ENCODE peak calls at places on chromosome 14, in five cellular contexts. One of them, this sample, is unnamed.

GRCh38 chr14:102805454-102805891 is 28.2 kb downstream of the TRAF3 start:
- DNase-seq in uterus: no peak
- DNase-seq in GM12878: no peak
- DNase-seq in heart left ventricle: no peak
- DNase-seq in HCT116: peak; percentile 68
- DNase-seq in this sample: no peak

GRCh38 chr14:32468955-32469354 is 139.9 kb downstream of the AKAP6 start:
- DNase-seq in uterus: no peak
- DNase-seq in GM12878: no peak
- DNase-seq in heart left ventricle: no peak
- DNase-seq in HCT116: no peak
- DNase-seq in this sample: no peak

GRCh38 chr14:56224691-56225681 is 106.8 kb downstream of the PELI2 start:
- DNase-seq in uterus: no peak
- DNase-seq in GM12878: no peak
- DNase-seq in heart left ventricle: no peak
- DNase-seq in HCT116: no peak
- DNase-seq in this sample: no peak

GRCh38 chr14:32078794-32079663 is 1.9 kb downstream of the ARHGAP5 start:
- DNase-seq in uterus: no peak
- DNase-seq in GM12878: no peak
- DNase-seq in heart left ventricle: no peak
- DNase-seq in HCT116: peak; percentile 69
- DNase-seq in this sample: no peak

GRCh38 chr14:75886661-75887348 is 95.0 kb downstream of the TGFB3 start:
- DNase-seq in uterus: no peak
- DNase-seq in GM12878: no peak
- DNase-seq in heart left ventricle: no peak
- DNase-seq in HCT116: no peak
- DNase-seq in this sample: peak; percentile 18

GRCh38 chr14:91129261-91129660 is 15.4 kb downstream of the DGLUCY start:
- DNase-seq in uterus: no peak
- DNase-seq in GM12878: no peak
- DNase-seq in heart left ventricle: no peak
- DNase-seq in HCT116: no peak
- DNase-seq in this sample: no peak

GRCh38 chr14:54786191-54786755 is 116.4 kb downstream of the GCH1 start:
- DNase-seq in uterus: no peak
- DNase-seq in GM12878: no peak
- DNase-seq in heart left ventricle: no peak
- DNase-seq in HCT116: no peak
- DNase-seq in this sample: no peak

GRCh38 chr14:48936352-48936751 is 649.8 kb downstream of the RPS29 start:
- DNase-seq in uterus: no peak
- DNase-seq in GM12878: no peak
- DNase-seq in heart left ventricle: no peak
- DNase-seq in HCT116: no peak
- DNase-seq in this sample: no peak

DNA sequence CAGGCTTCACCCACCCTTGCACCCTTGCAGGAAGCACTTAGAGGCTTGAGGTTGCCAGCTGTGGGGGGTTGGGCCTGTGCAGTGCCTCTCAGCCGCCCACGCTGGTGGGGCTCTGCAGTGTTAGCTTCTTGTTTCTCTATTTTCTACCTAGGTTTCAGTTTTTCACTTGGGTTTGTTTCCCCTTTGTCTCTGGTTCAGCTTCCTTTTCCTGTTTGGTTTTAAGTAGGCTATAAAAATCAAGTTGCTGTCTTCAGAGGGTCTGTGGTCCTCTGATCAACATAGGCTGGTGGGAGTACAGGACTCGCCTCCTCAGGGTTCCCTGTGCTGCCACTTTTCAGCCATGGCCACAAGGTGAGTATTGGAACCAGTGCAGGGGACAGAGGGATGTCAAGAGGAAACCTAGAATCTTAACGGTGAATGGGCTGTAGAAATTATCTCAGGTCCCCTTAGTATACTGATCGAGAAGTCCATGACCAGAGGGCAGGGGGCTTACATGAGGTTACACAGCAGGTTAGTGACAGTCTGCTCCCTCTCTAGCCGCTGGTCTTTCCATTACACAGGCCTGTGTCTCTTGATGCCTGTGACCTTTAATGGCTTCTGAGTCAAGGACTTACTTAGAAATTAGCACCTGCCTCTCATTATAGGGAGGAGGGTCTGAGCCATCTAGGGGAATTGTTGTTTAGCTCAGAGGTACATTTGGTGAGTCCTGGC is at the start of gene EVL:
- DNase-seq in uterus: no peak
- DNase-seq in GM12878: peak; percentile 81
- DNase-seq in heart left ventricle: peak; percentile 59
- DNase-seq in HCT116: no peak
- DNase-seq in this sample: no peak
- TF ChIP-seq POLR2A in uterus: no peak
- TF ChIP-seq POLR2A in GM12878: peak; percentile 65
- TF ChIP-seq POLR2A in heart left ventricle: no peak
- TF ChIP-seq POLR2A in HCT116: no peak
- TF ChIP-seq POLR2A in this sample: no peak

DNA sequence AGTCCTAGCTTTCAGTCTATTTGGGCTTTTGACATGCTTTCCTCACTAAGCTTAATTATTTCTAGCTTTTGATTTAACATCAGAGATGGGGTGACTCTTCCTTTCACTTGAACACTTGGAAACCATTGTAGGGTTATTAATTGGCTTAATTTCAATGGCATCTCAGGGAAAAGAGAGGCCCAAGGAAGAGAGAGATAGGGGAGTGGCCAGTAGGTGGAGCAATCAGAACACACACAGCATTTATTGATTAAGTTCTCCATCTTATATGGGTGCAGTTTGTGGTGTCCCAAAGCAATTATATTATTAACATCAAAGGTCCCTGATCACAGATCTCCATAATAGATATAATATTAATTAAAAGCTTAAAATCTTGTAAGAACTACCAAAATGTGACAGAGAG is 1466.1 kb upstream of the SEL1L start:
- DNase-seq in uterus: no peak
- DNase-seq in GM12878: no peak
- DNase-seq in heart left ventricle: no peak
- DNase-seq in HCT116: no peak
- DNase-seq in this sample: no peak
- TF ChIP-seq CTCF in uterus: no peak
- TF ChIP-seq CTCF in GM12878: peak; percentile 5
- TF ChIP-seq CTCF in heart left ventricle: no peak
- TF ChIP-seq CTCF in HCT116: no peak
- TF ChIP-seq CTCF in this sample: no peak

GRCh38 chr14:60738843-60739508 is 4.4 kb downstream of the MNAT1 start:
- DNase-seq in uterus: no peak
- DNase-seq in GM12878: no peak
- DNase-seq in heart left ventricle: no peak
- DNase-seq in HCT116: no peak
- DNase-seq in this sample: no peak

GRCh38 chr14:60734465-60735242 is at the start of gene MNAT1:
- DNase-seq in uterus: peak; percentile 79
- DNase-seq in GM12878: peak; percentile 56
- DNase-seq in heart left ventricle: peak; percentile 76
- DNase-seq in HCT116: peak; percentile 78
- DNase-seq in this sample: peak; percentile 59

GRCh38 chr14:60732840-60733483 is 1.6 kb upstream of the MNAT1 start:
- DNase-seq in uterus: no peak
- DNase-seq in GM12878: no peak
- DNase-seq in heart left ventricle: no peak
- DNase-seq in HCT116: no peak
- DNase-seq in this sample: no peak

DNA sequence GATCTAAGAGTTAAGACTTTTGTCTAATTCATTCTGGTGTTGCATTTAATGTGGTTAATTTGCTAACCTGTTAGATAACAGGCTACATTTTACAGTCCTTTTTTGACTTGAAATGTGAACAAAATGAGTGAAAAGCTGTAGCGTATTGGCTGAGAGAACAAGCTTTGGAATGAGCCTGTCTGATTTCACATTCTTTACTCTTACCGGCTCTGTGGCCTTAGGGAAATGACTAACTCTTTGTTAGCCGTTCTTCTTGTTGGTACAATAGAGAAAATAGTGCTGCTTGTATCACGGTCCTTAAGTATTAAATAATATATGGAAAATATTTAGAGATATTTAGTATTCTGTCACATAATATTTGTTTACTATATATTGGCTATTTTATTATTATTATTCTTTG is 1.9 kb downstream of the MNAT1 start:
- DNase-seq in uterus: no peak
- DNase-seq in GM12878: no peak
- DNase-seq in heart left ventricle: no peak
- DNase-seq in HCT116: no peak
- DNase-seq in this sample: no peak
- H3K4me3 ChIP-seq in uterus: no peak overlapping the region
- H3K4me3 ChIP-seq in GM12878: no peak overlapping the region
- H3K4me3 ChIP-seq in heart left ventricle: no peak overlapping the region
- H3K4me3 ChIP-seq in HCT116: no peak overlapping the region
- H3K4me3 ChIP-seq in this sample: no peak overlapping the region

DNA sequence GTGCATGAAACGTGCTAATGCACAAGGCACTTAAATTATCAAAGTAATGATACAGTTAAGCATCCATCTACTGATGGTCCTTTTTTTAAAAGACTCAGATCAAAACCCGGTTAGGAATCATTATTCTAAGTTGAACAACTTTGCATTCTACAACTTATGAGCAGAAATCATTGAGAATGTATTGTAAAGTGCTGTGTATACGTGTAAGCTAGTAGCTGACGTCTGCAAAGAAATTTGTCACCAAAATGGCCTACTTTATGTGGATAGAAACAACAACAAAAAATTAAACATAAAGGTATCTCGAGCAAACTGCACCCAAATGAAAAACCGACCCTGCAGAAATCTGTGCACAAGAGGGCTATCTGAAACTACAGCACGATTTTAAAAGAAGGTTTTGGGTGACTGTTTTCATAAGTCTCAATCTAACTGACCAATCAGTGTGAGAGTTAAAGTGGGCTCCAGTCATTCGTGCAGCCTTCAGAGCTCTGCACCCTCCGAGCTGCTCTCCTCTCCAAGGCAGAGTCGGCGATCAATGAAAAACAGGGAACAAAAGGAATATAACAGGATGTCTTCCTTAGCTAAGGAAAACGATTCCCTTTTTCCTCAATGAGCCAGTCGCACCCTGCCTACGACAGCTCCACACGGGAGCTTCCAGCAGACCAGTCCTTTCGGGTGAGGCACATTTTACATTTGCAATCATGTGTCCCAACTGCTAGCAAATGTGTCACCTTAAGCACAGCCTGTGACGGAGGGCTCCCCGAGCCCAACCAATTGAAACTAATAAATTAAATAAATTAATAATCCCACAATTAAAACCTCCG is 200.6 kb upstream of the FOXN3 start:
- DNase-seq in uterus: no peak
- DNase-seq in GM12878: no peak
- DNase-seq in heart left ventricle: peak; percentile 32
- DNase-seq in HCT116: no peak
- DNase-seq in this sample: peak; percentile 85
- TF ChIP-seq POLR2A in uterus: no peak
- TF ChIP-seq POLR2A in GM12878: peak; percentile 33
- TF ChIP-seq POLR2A in heart left ventricle: peak; percentile 23
- TF ChIP-seq POLR2A in HCT116: no peak
- TF ChIP-seq POLR2A in this sample: no peak

GRCh38 chr14:105485720-105486332 is 860 bp upstream of the CRIP1 start:
- DNase-seq in uterus: no peak
- DNase-seq in GM12878: no peak
- DNase-seq in heart left ventricle: no peak
- DNase-seq in HCT116: no peak
- DNase-seq in this sample: peak; percentile 23
- TF ChIP-seq CTCF in uterus: no peak
- TF ChIP-seq CTCF in GM12878: peak; percentile 29
- TF ChIP-seq CTCF in heart left ventricle: peak; percentile 14
- TF ChIP-seq CTCF in HCT116: peak; percentile 8
- TF ChIP-seq CTCF in this sample: no peak

GRCh38 chr14:22526210-22526609 is 62.8 kb downstream of the DAD1 start:
- DNase-seq in uterus: no peak
- DNase-seq in GM12878: no peak
- DNase-seq in heart left ventricle: no peak
- DNase-seq in HCT116: no peak
- DNase-seq in this sample: no peak
- H3K4me3 ChIP-seq in uterus: no peak overlapping the region
- H3K4me3 ChIP-seq in GM12878: no peak overlapping the region
- H3K4me3 ChIP-seq in heart left ventricle: no peak overlapping the region
- H3K4me3 ChIP-seq in HCT116: no peak overlapping the region
- H3K4me3 ChIP-seq in this sample: no peak overlapping the region

GRCh38 chr14:76948976-76949375 is 79.5 kb downstream of the IRF2BPL start:
- DNase-seq in uterus: no peak
- DNase-seq in GM12878: no peak
- DNase-seq in heart left ventricle: no peak
- DNase-seq in HCT116: no peak
- DNase-seq in this sample: no peak
- TF ChIP-seq POLR2A in uterus: no peak
- TF ChIP-seq POLR2A in GM12878: no peak
- TF ChIP-seq POLR2A in heart left ventricle: no peak
- TF ChIP-seq POLR2A in HCT116: no peak
- TF ChIP-seq POLR2A in this sample: no peak

This sample was measured in lower leg skin.